ENCODE peak calls at places on chromosomes 5 and 9, in seven cellular contexts. N is endothelial cell of umbilical vein, U is left ventricle myocardium inferior, J is cardiac muscle cell, E is hepatocyte, P is IMR-90, B is heart right ventricle. X is an unnamed sample. For H3K36me3, the result is how much of the 10 kb centered on the place peaks cover.

GRCh38 chr9:80605129-80605528 is 1033.4 kb downstream of the TLE4 start:
- DNase-seq in N (peak), U (no peak), J (peak), E (peak), P (peak), B (no peak), X (no peak)

GRCh38 chr9:129816501-129817435 is 7.2 kb downstream of the TOR1A start:
- DNase-seq in N (no peak), U (no peak), J (no peak), E (no peak), P (no peak), B (no peak), X (no peak)

GRCh38 chr5:134127376-134127861 is 12.9 kb downstream of the TCF7 start:
- DNase-seq in N (peak), U (peak), J (no peak), E (no peak), P (peak), B (peak), X (peak)

GRCh38 chr5:759111-759741 is 25.3 kb downstream of the ZDHHC11B start:
- DNase-seq in N (no peak), U (peak), J (no peak), E (peak), P (no peak), B (peak), X (no peak)

GRCh38 chr9:134272302-134273023 is 53.8 kb upstream of the RXRA start:
- DNase-seq in N (no peak), U (no peak), J (no peak), E (no peak), P (no peak), B (peak), X (no peak)

GRCh38 chr9:122336836-122337560 is 33.8 kb upstream of the PTGS1 start:
- DNase-seq in N (no peak), U (no peak), J (no peak), E (no peak), P (no peak), B (no peak), X (no peak)

GRCh38 chr9:129183495-129184308 is 5.6 kb upstream of the IER5L start:
- DNase-seq in N (no peak), U (no peak), J (no peak), E (peak), P (peak), B (no peak), X (no peak)

GRCh38 chr5:14365831-14366435 is 215.7 kb upstream of the OTULINL start:
- DNase-seq in N (no peak), U (no peak), J (no peak), E (no peak), P (no peak), B (no peak), X (no peak)

GRCh38 chr9:91034976-91035824 is 233.6 kb downstream of the SYK start:
- DNase-seq in N (no peak), U (no peak), J (no peak), E (no peak), P (no peak), B (no peak), X (no peak)

GRCh38 chr9:120619751-120620655 is 40.0 kb upstream of the CDK5RAP2 start:
- DNase-seq in N (peak), U (no peak), J (peak), E (peak), P (peak), B (no peak), X (peak)

DNA sequence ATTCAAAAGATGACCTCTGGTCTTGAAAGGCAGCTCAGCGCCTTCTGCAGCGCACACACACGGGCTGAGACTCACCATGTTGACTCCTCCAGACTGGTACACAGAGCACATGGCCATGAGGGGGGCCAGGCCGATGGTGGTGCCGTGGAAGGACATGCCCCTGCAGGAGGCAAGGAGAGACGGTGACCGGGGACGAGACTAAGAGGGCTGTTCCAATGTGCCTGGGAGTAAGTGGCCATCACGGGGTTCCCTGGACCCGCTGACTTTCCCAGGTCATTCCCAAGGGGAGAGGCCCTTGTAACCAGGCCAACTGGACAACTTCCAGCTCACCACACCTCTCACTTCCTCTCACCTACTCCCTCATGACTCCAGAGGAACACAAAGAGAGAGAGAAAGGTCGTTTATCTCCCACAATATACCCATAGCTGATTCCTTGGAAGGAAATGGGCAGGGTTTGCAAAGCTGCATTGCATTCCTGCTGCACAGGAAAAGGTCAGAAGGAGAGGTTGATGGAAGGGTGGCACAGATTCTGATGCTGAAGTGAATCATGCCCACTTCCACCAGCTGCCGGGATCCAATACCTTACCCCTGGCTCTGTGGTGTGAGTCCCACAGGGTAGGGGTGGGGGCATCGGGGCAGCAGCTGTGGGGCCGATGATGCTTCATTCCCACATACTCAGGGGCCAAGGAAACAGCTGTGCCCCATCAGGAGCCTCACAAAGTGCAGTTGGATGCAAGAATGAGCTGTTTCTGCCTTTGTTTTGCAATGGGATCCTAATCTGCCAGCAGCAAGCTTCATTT is 47.2 kb downstream of the NIPAL4 start:
- DNase-seq in N (peak), U (no peak), J (no peak), E (no peak), P (peak), B (peak), X (no peak)
- H3K36me3 ChIP-seq in N (under half), U (under half), J (under half), E (under half), P (under half), B (under half), X (half or more)

GRCh38 chr9:70120834-70121510 is 77.3 kb downstream of the MAMDC2 start:
- DNase-seq in N (peak), U (peak), J (no peak), E (peak), P (peak), B (peak), X (peak)
- H3K27ac ChIP-seq in N (no peak), U (peak), J (no peak), E (no peak), P (peak), B (peak), X (peak)

GRCh38 chr5:179800071-179800695 is 6.4 kb downstream of the LTC4S start:
- DNase-seq in N (no peak), U (no peak), J (no peak), E (no peak), P (no peak), B (no peak), X (no peak)

GRCh38 chr5:179802207-179802883 is 4.3 kb downstream of the MGAT4B start:
- DNase-seq in N (no peak), U (no peak), J (no peak), E (no peak), P (no peak), B (no peak), X (no peak)

GRCh38 chr5:179800696-179801201 is 5.9 kb downstream of the MGAT4B start:
- DNase-seq in N (no peak), U (no peak), J (no peak), E (no peak), P (no peak), B (no peak), X (no peak)

GRCh38 chr5:179802950-179803562 is 3.6 kb downstream of the MGAT4B start:
- DNase-seq in N (no peak), U (no peak), J (no peak), E (no peak), P (no peak), B (no peak), X (no peak)

DNA sequence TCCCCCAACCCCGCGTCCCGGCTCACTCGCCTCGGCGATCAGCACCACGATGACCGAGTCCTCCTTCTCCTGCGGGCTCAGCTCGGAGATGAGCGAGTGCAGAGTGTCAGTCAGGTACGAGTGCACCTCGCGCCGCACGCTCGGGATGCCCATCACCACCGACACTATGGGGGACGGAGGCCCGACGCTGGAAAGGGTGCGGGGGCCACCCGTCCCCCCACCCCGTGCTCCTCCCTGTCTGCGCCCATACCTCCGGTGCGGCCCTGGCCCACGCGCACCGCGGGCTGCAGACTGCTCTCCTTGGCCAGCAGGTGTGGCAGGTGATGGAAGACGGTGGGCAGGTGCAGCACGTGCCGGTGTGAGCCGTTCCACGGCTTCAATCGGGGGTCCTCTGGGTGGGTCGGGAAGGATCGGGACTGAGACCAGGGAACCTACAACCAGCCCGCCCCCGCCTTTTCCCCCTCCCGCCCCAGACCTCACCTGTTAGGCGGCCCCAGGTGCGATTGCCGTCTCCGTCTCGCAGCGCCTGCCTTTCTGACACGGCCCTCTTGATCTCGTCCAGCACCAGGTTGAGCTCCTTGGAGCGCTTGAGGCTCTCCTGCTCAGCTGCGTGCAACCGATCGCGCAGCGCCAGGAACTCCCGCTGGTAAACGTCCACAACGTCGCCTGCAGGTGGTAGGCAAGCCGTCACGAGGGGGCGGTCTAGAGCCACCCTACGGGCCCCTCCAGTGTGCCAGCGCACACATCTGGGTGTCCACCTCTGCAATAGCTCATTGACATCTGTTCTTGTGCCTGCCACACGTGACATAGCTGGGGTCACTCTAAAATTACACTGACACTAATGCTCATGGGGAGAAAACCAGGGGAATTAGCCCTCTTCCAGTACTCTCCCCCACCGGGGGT is 5.1 kb downstream of the MGAT4B start:
- DNase-seq in N (peak), U (peak), J (peak), E (peak), P (peak), B (peak), X (peak)
- TF ChIP-seq CTCF in N (peak), U (peak), J (peak), E (peak), P (peak), B (peak), X (peak)

GRCh38 chr5:9387879-9388278 is 158.0 kb downstream of the SEMA5A start:
- DNase-seq in N (no peak), U (no peak), J (no peak), E (peak), P (peak), B (no peak), X (no peak)
- H3K36me3 ChIP-seq in N (under half), U (under half), J (under half), E (under half), P (under half), B (under half), X (under half)

GRCh38 chr9:12566411-12566810 is 126.8 kb upstream of the TYRP1 start:
- DNase-seq in N (no peak), U (no peak), J (no peak), E (no peak), P (no peak), B (no peak), X (no peak)
- H3K27ac ChIP-seq in N (no peak), U (no peak), J (no peak), E (no peak), P (no peak), B (no peak), X (no peak)

DNA sequence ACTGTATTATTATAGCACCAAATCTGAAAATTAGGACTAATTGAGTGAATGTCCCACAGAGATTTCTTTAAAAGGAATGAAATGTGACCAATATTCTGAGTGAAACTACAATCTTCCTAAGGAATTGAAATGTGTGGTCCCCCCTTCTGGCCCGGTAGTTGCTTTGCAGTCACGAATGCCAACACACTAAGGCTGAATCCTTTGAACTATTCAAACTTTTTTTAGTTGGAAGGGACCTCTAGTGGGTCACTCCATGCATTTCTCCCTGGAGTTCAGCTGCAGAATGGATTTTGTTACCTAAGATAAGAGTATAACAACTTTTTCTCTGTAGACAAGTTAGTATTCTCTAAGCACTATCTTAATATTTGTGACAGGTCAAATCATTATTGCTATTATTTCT is 2.8 kb downstream of the CDH6 start:
- DNase-seq in N (no peak), U (no peak), J (peak), E (peak), P (peak), B (no peak), X (peak)
- TF ChIP-seq CTCF in N (no peak), U (peak), J (no peak), E (peak), P (peak), B (peak), X (peak)